ENCODE peak calls at places on chromosomes 12 and 14, in four cellular contexts. A, Y, X and N are unnamed samples.

GRCh38 chr12:131164096-131164872 is 210.6 kb downstream of the ADGRD1 start:
- DNase-seq in X (no peak), A (no peak), Y (no peak), N (no peak)

GRCh38 chr14:51321036-51321435 is 81.0 kb downstream of the TMX1 start:
- DNase-seq in A (no peak), X (no peak), Y (no peak), N (no peak)

GRCh38 chr12:47779301-47779942 is 6.4 kb downstream of the SLC48A1 start:
- DNase-seq in A (peak), Y (peak), X (peak), N (peak)

GRCh38 chr12:75389706-75390105 is 1.2 kb upstream of the GLIPR1L2 start:
- DNase-seq in X (no peak), A (no peak), Y (no peak), N (no peak)

GRCh38 chr14:93132472-93133065 is 16.8 kb upstream of the ITPK1 start:
- DNase-seq in A (peak), X (peak), Y (no peak), N (peak)

GRCh38 chr12:118493962-118494361 is 117.6 kb downstream of the SUDS3 start:
- DNase-seq in Y (no peak), X (no peak), A (no peak), N (no peak)

GRCh38 chr12:27982951-27983350 is 10.4 kb upstream of the PTHLH start:
- DNase-seq in A (peak), X (no peak), Y (no peak), N (no peak)

GRCh38 chr14:53778263-53778662 is 178.4 kb downstream of the BMP4 start:
- DNase-seq in A (no peak), Y (no peak), X (no peak), N (no peak)

GRCh38 chr14:35163384-35163783 is 41.0 kb downstream of the PRORP start:
- DNase-seq in X (no peak), A (no peak), Y (no peak), N (no peak)

GRCh38 chr12:68780731-68781130 is 27.2 kb upstream of the MDM2 start:
- DNase-seq in Y (no peak), X (no peak), A (no peak), N (no peak)

GRCh38 chr14:100764716-100765115 is 38.0 kb downstream of the DLK1 start:
- DNase-seq in A (no peak), Y (no peak), X (peak), N (no peak)

GRCh38 chr12:12210983-12211382 is 55.9 kb downstream of the LRP6 start:
- DNase-seq in Y (no peak), A (no peak), X (no peak), N (no peak)

GRCh38 chr14:53472306-53472705 is 319.2 kb upstream of the DDHD1 start:
- DNase-seq in X (no peak), A (no peak), Y (no peak), N (no peak)

GRCh38 chr12:19971396-19971802 is 396.9 kb upstream of the PDE3A start:
- DNase-seq in Y (no peak), A (no peak), X (peak), N (no peak)

GRCh38 chr14:38207830-38208815 is at the start of gene SSTR1:
- DNase-seq in X (peak), A (no peak), Y (no peak), N (no peak)

GRCh38 chr12:19643635-19644034 is 204.3 kb downstream of the AEBP2 start:
- DNase-seq in Y (no peak), X (peak), A (peak), N (no peak)

GRCh38 chr12:2668816-2669215 is 126.0 kb upstream of the FKBP4 start:
- DNase-seq in X (no peak), A (no peak), Y (no peak), N (no peak)

GRCh38 chr14:70317969-70318634 is 41.4 kb downstream of the COX16 start:
- DNase-seq in X (peak), Y (no peak), A (peak), N (peak)

GRCh38 chr12:30792648-30793499 is 38.1 kb upstream of the CAPRIN2 start:
- DNase-seq in A (peak), X (peak), Y (no peak), N (no peak)

GRCh38 chr14:92529895-92530294 is 16.3 kb downstream of the RIN3 start:
- DNase-seq in A (peak), X (no peak), Y (no peak), N (no peak)

GRCh38 chr14:99760817-99761216 is 32.4 kb upstream of the EML1 start:
- DNase-seq in X (no peak), Y (no peak), A (no peak), N (no peak)

GRCh38 chr12:25591132-25591531 is 38.0 kb upstream of the LMNTD1 start:
- DNase-seq in A (peak), Y (no peak), X (peak), N (no peak)

GRCh38 chr14:25197885-25198284 is 147.9 kb upstream of the STXBP6 start:
- DNase-seq in X (no peak), A (no peak), Y (no peak), N (no peak)

GRCh38 chr14:88545256-88545655 is 9.6 kb downstream of the PTPN21 start:
- DNase-seq in A (no peak), Y (no peak), X (no peak), N (no peak)

GRCh38 chr12:13472690-13473089 is 276.2 kb downstream of the EMP1 start:
- DNase-seq in X (no peak), A (peak), Y (no peak), N (peak)

GRCh38 chr14:24228902-24229301 is 3.3 kb downstream of the NEDD8 start:
- DNase-seq in A (no peak), X (no peak), Y (no peak), N (no peak)

GRCh38 chr12:21539797-21540196 is 13.7 kb downstream of the SPX start:
- DNase-seq in A (no peak), Y (no peak), X (no peak), N (no peak)

GRCh38 chr12:120228291-120229070 is 27.6 kb upstream of the RPLP0 start:
- DNase-seq in A (peak), Y (peak), X (peak), N (peak)

GRCh38 chr14:25178255-25178654 is 128.3 kb upstream of the STXBP6 start:
- DNase-seq in A (peak), X (no peak), Y (no peak), N (no peak)

GRCh38 chr12:52980773-52981423 is 25.4 kb upstream of the EIF4B start:
- DNase-seq in Y (peak), X (peak), A (peak), N (peak)

GRCh38 chr12:52980096-52980694 is 26.1 kb upstream of the EIF4B start:
- DNase-seq in Y (no peak), X (no peak), A (no peak), N (no peak)

GRCh38 chr12:52988933-52989332 is 17.3 kb upstream of the EIF4B start:
- DNase-seq in X (no peak), Y (no peak), A (no peak), N (no peak)

DNA sequence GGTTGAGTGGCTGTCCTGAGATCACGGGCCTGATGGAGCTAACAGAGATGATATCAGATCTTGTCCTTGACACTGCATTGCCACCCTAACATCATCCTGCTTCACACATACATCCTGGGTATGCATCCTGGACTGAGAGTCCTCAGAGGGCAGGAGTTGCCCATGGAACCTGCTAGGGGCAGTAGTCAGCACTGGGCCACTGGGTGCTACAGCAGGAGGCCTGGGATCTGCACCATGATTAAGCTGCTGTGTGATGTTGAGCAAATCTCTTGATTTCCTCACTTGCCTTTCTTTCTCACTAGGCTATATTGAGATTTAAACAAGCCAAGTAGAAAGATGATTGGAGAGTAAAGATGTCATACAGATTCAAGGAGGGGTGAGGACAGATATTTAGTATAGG is 22.1 kb upstream of the EIF4B start:
- DNase-seq in Y (no peak), A (peak), X (no peak), N (no peak)
- TF ChIP-seq CTCF in Y (no peak), A (peak), X (peak), N (no peak)

DNA sequence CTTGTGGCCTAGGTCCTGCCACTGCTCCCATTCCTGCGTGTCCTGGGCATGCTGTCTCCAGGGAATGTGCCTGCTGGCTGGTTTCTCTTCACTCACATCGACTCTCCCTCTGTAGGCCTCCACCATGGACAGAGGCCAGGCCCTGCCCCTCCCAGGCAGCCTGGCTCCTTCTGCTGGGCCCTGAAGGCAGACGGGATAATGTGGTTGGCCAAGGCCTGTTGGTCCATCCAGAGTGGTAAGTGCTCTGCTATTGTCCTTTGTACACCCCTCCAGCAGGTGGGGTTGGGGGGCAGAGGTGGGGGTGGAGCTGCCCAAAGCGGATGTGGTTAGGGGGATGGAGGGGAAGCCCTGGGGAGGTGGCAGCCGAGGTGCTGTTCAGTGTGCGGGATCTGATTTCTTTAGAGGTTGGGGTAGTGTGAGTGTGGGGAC is 9.5 kb upstream of the NR4A1 start:
- DNase-seq in X (peak), Y (peak), A (no peak), N (peak)
- TF ChIP-seq CTCF in X (no peak), Y (no peak), A (no peak), N (no peak)

GRCh38 chr14:43475762-43476161 is 1031.3 kb downstream of the FSCB start:
- DNase-seq in X (no peak), A (peak), Y (no peak), N (no peak)
- TF ChIP-seq CTCF in X (no peak), A (no peak), Y (no peak), N (no peak)

DNA sequence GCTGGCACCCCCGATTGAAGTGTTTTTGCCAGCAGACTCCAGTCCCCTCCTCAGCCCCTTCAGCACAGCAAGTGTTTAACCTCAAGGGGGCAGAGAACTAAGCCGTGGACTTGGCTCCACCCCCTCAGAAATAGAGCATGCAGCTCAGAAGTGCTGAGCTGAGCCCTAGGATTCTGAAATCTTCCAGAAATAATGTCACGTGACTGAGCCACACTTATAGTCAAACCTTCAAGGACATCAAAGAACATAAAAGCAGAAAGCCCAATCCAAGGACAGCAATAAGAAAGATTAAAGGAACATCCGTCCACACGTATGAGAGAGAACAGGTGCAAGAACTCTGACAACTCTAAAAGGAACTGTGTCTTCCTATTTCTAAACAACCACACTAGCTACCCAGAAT is 317.7 kb upstream of the LRFN5 start:
- DNase-seq in Y (no peak), X (no peak), A (no peak), N (no peak)
- TF ChIP-seq CTCF in Y (no peak), X (no peak), A (no peak), N (no peak)

DNA sequence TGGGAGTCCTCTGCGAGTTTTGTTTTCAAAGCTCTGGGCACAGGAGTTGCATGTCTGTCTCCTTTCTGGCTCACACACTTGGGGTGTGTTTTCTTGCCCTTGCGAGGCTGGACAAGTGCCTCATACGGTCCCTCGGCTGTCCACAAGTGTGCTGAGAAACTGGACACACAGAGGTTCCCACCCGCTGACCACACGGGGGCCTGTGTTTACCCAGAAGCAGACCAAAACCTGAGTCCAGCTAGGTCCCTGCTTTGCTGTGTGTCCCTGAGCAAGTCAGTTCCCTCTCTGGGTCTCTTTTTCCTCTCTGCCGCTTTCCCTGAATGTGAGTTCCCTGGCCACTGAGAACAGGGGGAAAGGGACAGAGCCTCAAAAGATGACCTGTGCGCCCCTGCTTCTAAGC is 678 bp upstream of the OAS2 start:
- DNase-seq in Y (no peak), X (no peak), A (no peak), N (no peak)
- TF ChIP-seq CTCF in Y (no peak), X (no peak), A (no peak), N (no peak)

DNA sequence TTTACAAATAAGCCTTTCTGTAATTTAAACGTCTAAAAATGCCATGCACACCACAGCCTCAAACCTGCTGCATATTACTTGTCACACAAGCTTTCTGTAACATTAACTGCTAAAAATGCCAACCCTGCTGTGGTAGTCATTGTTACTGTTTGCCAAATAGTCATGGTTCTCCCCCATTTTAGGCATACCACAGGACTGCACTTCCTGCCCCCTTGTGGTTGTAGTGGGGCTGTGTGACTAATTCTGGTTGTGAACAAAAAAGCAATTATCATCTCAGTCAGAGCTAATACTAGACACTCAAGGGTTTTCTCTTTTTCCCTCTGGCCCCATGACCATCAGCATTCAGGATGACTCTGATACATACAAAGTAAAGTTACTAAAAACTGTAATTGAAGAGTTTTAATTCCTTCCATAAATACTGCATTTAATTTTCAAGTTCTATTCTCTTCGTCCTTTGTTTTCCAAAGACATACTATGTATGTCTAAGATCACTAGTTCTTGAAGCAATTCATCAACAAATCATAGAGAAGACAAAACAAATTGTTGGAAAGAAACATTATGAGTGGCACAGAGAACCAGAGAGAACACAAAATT is 5.7 kb upstream of the SLC35F4 start:
- DNase-seq in Y (no peak), A (peak), X (peak), N (peak)
- TF ChIP-seq CTCF in Y (no peak), A (peak), X (peak), N (peak)

GRCh38 chr14:36646664-36647416 is 14.8 kb upstream of the PAX9 start:
- DNase-seq in Y (no peak), A (no peak), X (peak), N (no peak)
- TF ChIP-seq CTCF in Y (no peak), A (no peak), X (peak), N (no peak)

GRCh38 chr12:23221066-23221465 is 596.1 kb downstream of the ETNK1 start:
- DNase-seq in A (peak), Y (no peak), X (peak), N (no peak)
- TF ChIP-seq CTCF in A (peak), Y (no peak), X (peak), N (no peak)